ENCODE peak calls at places on chromosome 6, in ten cellular contexts. One of them, this sample, is unnamed.

GRCh38 chr6:165707067-165707853 is 44.2 kb upstream of the PDE10A start:
- DNase-seq in left lung: no peak
- DNase-seq in spleen: no peak
- DNase-seq in retinal pigment epithelial cell: no peak
- DNase-seq in CD4-positive, alpha-beta T cell: no peak
- DNase-seq in heart left ventricle: no peak
- DNase-seq in colonic mucosa: no peak
- DNase-seq in nephron progenitor cell: no peak
- DNase-seq in MM.1S: no peak
- DNase-seq in endothelial cell: no peak
- DNase-seq in this sample: no peak

GRCh38 chr6:145811741-145812140 is 2.9 kb downstream of the FBXO30 start:
- DNase-seq in left lung: no peak
- DNase-seq in spleen: no peak
- DNase-seq in retinal pigment epithelial cell: no peak
- DNase-seq in CD4-positive, alpha-beta T cell: no peak
- DNase-seq in heart left ventricle: no peak
- DNase-seq in colonic mucosa: no peak
- DNase-seq in nephron progenitor cell: no peak
- DNase-seq in MM.1S: no peak
- DNase-seq in endothelial cell: no peak
- DNase-seq in this sample: no peak

GRCh38 chr6:42644211-42644610 is 78.2 kb downstream of the PRPH2 start:
- DNase-seq in left lung: no peak
- DNase-seq in spleen: no peak
- DNase-seq in retinal pigment epithelial cell: no peak
- DNase-seq in CD4-positive, alpha-beta T cell: no peak
- DNase-seq in heart left ventricle: no peak
- DNase-seq in colonic mucosa: no peak
- DNase-seq in nephron progenitor cell: no peak
- DNase-seq in MM.1S: no peak
- DNase-seq in endothelial cell: no peak
- DNase-seq in this sample: no peak

GRCh38 chr6:105135907-105136432 is 43.8 kb downstream of the POPDC3 start:
- DNase-seq in left lung: no peak
- DNase-seq in spleen: no peak
- DNase-seq in retinal pigment epithelial cell: no peak
- DNase-seq in CD4-positive, alpha-beta T cell: no peak
- DNase-seq in heart left ventricle: no peak
- DNase-seq in colonic mucosa: no peak
- DNase-seq in nephron progenitor cell: no peak
- DNase-seq in MM.1S: no peak
- DNase-seq in endothelial cell: no peak
- DNase-seq in this sample: peak; percentile 35

GRCh38 chr6:84853901-84854300 is 89.5 kb upstream of the TBX18 start:
- DNase-seq in left lung: no peak
- DNase-seq in spleen: no peak
- DNase-seq in retinal pigment epithelial cell: no peak
- DNase-seq in CD4-positive, alpha-beta T cell: no peak
- DNase-seq in heart left ventricle: no peak
- DNase-seq in colonic mucosa: no peak
- DNase-seq in nephron progenitor cell: no peak
- DNase-seq in MM.1S: no peak
- DNase-seq in endothelial cell: no peak
- DNase-seq in this sample: no peak

GRCh38 chr6:11950109-11950508 is 62.0 kb upstream of the HIVEP1 start:
- DNase-seq in left lung: no peak
- DNase-seq in spleen: no peak
- DNase-seq in retinal pigment epithelial cell: peak; percentile 91
- DNase-seq in CD4-positive, alpha-beta T cell: no peak
- DNase-seq in heart left ventricle: no peak
- DNase-seq in colonic mucosa: no peak
- DNase-seq in nephron progenitor cell: no peak
- DNase-seq in MM.1S: no peak
- DNase-seq in endothelial cell: no peak
- DNase-seq in this sample: no peak

GRCh38 chr6:87237804-87238203 is 82.4 kb downstream of the ZNF292 start:
- DNase-seq in left lung: no peak
- DNase-seq in spleen: no peak
- DNase-seq in retinal pigment epithelial cell: no peak
- DNase-seq in CD4-positive, alpha-beta T cell: no peak
- DNase-seq in heart left ventricle: no peak
- DNase-seq in colonic mucosa: no peak
- DNase-seq in nephron progenitor cell: no peak
- DNase-seq in MM.1S: no peak
- DNase-seq in endothelial cell: no peak
- DNase-seq in this sample: peak; percentile 40

GRCh38 chr6:155247618-155248017 is 16.2 kb upstream of the CLDN20 start:
- DNase-seq in left lung: peak; percentile 45
- DNase-seq in spleen: no peak
- DNase-seq in retinal pigment epithelial cell: peak; percentile 54
- DNase-seq in CD4-positive, alpha-beta T cell: no peak
- DNase-seq in heart left ventricle: no peak
- DNase-seq in colonic mucosa: no peak
- DNase-seq in nephron progenitor cell: no peak
- DNase-seq in MM.1S: no peak
- DNase-seq in endothelial cell: no peak
- DNase-seq in this sample: no peak

GRCh38 chr6:169897601-169898358 is 146.4 kb downstream of the ERMARD start:
- DNase-seq in left lung: no peak
- DNase-seq in spleen: peak; percentile 63
- DNase-seq in retinal pigment epithelial cell: no peak
- DNase-seq in CD4-positive, alpha-beta T cell: no peak
- DNase-seq in heart left ventricle: no peak
- DNase-seq in colonic mucosa: peak; percentile 1
- DNase-seq in nephron progenitor cell: no peak
- DNase-seq in MM.1S: no peak
- DNase-seq in endothelial cell: no peak
- DNase-seq in this sample: no peak

GRCh38 chr6:699319-699718 is 6.4 kb upstream of the EXOC2 start:
- DNase-seq in left lung: no peak
- DNase-seq in spleen: no peak
- DNase-seq in retinal pigment epithelial cell: no peak
- DNase-seq in CD4-positive, alpha-beta T cell: no peak
- DNase-seq in heart left ventricle: no peak
- DNase-seq in colonic mucosa: no peak
- DNase-seq in nephron progenitor cell: no peak
- DNase-seq in MM.1S: no peak
- DNase-seq in endothelial cell: no peak
- DNase-seq in this sample: no peak

GRCh38 chr6:131819507-131820228 is 11.8 kb downstream of the ENPP1 start:
- DNase-seq in left lung: no peak
- DNase-seq in spleen: no peak
- DNase-seq in retinal pigment epithelial cell: no peak
- DNase-seq in CD4-positive, alpha-beta T cell: no peak
- DNase-seq in heart left ventricle: peak; percentile 25
- DNase-seq in colonic mucosa: no peak
- DNase-seq in nephron progenitor cell: no peak
- DNase-seq in MM.1S: no peak
- DNase-seq in endothelial cell: no peak
- DNase-seq in this sample: no peak

GRCh38 chr6:31058128-31058894 is 48.0 kb downstream of the MUC22 start:
- DNase-seq in left lung: no peak
- DNase-seq in spleen: no peak
- DNase-seq in retinal pigment epithelial cell: peak; percentile 92
- DNase-seq in CD4-positive, alpha-beta T cell: no peak
- DNase-seq in heart left ventricle: no peak
- DNase-seq in colonic mucosa: no peak
- DNase-seq in nephron progenitor cell: no peak
- DNase-seq in MM.1S: no peak
- DNase-seq in endothelial cell: no peak
- DNase-seq in this sample: no peak

GRCh38 chr6:28664870-28665396 is 139.3 kb downstream of the GPX5 start:
- DNase-seq in left lung: no peak
- DNase-seq in spleen: no peak
- DNase-seq in retinal pigment epithelial cell: no peak
- DNase-seq in CD4-positive, alpha-beta T cell: no peak
- DNase-seq in heart left ventricle: no peak
- DNase-seq in colonic mucosa: no peak
- DNase-seq in nephron progenitor cell: no peak
- DNase-seq in MM.1S: no peak
- DNase-seq in endothelial cell: no peak
- DNase-seq in this sample: no peak

GRCh38 chr6:46850781-46851180 is 57.6 kb downstream of the MEP1A start:
- DNase-seq in left lung: no peak
- DNase-seq in spleen: no peak
- DNase-seq in retinal pigment epithelial cell: no peak
- DNase-seq in CD4-positive, alpha-beta T cell: no peak
- DNase-seq in heart left ventricle: no peak
- DNase-seq in colonic mucosa: no peak
- DNase-seq in nephron progenitor cell: no peak
- DNase-seq in MM.1S: no peak
- DNase-seq in endothelial cell: no peak
- DNase-seq in this sample: no peak

GRCh38 chr6:26280409-26280808 is 84.6 kb upstream of the BTN3A2 start:
- DNase-seq in left lung: no peak
- DNase-seq in spleen: no peak
- DNase-seq in retinal pigment epithelial cell: no peak
- DNase-seq in CD4-positive, alpha-beta T cell: no peak
- DNase-seq in heart left ventricle: no peak
- DNase-seq in colonic mucosa: no peak
- DNase-seq in nephron progenitor cell: no peak
- DNase-seq in MM.1S: no peak
- DNase-seq in endothelial cell: no peak
- DNase-seq in this sample: no peak

GRCh38 chr6:42306439-42307140 is 88.9 kb upstream of the MRPS10 start:
- DNase-seq in left lung: no peak
- DNase-seq in spleen: no peak
- DNase-seq in retinal pigment epithelial cell: no peak
- DNase-seq in CD4-positive, alpha-beta T cell: no peak
- DNase-seq in heart left ventricle: no peak
- DNase-seq in colonic mucosa: no peak
- DNase-seq in nephron progenitor cell: no peak
- DNase-seq in MM.1S: no peak
- DNase-seq in endothelial cell: no peak
- DNase-seq in this sample: no peak

GRCh38 chr6:99013661-99014458 is 66.1 kb upstream of the FBXL4 start:
- DNase-seq in left lung: no peak
- DNase-seq in spleen: no peak
- DNase-seq in retinal pigment epithelial cell: no peak
- DNase-seq in CD4-positive, alpha-beta T cell: no peak
- DNase-seq in heart left ventricle: no peak
- DNase-seq in colonic mucosa: no peak
- DNase-seq in nephron progenitor cell: no peak
- DNase-seq in MM.1S: no peak
- DNase-seq in endothelial cell: no peak
- DNase-seq in this sample: no peak

GRCh38 chr6:3229566-3230274 is 2.3 kb upstream of the TUBB2B start:
- DNase-seq in left lung: no peak
- DNase-seq in spleen: no peak
- DNase-seq in retinal pigment epithelial cell: no peak
- DNase-seq in CD4-positive, alpha-beta T cell: no peak
- DNase-seq in heart left ventricle: no peak
- DNase-seq in colonic mucosa: no peak
- DNase-seq in nephron progenitor cell: peak; percentile 67
- DNase-seq in MM.1S: peak; percentile 15
- DNase-seq in endothelial cell: peak; percentile 33
- DNase-seq in this sample: peak; percentile 53
- TF ChIP-seq CTCF in left lung: no peak
- TF ChIP-seq CTCF in spleen: no peak
- TF ChIP-seq CTCF in retinal pigment epithelial cell: peak; percentile 6
- TF ChIP-seq CTCF in CD4-positive, alpha-beta T cell: no peak
- TF ChIP-seq CTCF in heart left ventricle: no peak
- TF ChIP-seq CTCF in colonic mucosa: no peak
- TF ChIP-seq CTCF in nephron progenitor cell: no peak
- TF ChIP-seq CTCF in MM.1S: peak; percentile 20
- TF ChIP-seq CTCF in endothelial cell: no peak
- TF ChIP-seq CTCF in this sample: no peak

GRCh38 chr6:39901116-39901655 is 33.1 kb downstream of the MOCS1 start:
- DNase-seq in left lung: no peak
- DNase-seq in spleen: peak; percentile 71
- DNase-seq in retinal pigment epithelial cell: no peak
- DNase-seq in CD4-positive, alpha-beta T cell: no peak
- DNase-seq in heart left ventricle: no peak
- DNase-seq in colonic mucosa: no peak
- DNase-seq in nephron progenitor cell: no peak
- DNase-seq in MM.1S: no peak
- DNase-seq in endothelial cell: no peak
- DNase-seq in this sample: no peak

GRCh38 chr6:39902136-39902535 is 32.1 kb downstream of the MOCS1 start:
- DNase-seq in left lung: no peak
- DNase-seq in spleen: peak; percentile 40
- DNase-seq in retinal pigment epithelial cell: no peak
- DNase-seq in CD4-positive, alpha-beta T cell: no peak
- DNase-seq in heart left ventricle: no peak
- DNase-seq in colonic mucosa: no peak
- DNase-seq in nephron progenitor cell: no peak
- DNase-seq in MM.1S: no peak
- DNase-seq in endothelial cell: no peak
- DNase-seq in this sample: no peak

GRCh38 chr6:39901670-39902069 is 32.6 kb downstream of the MOCS1 start:
- DNase-seq in left lung: no peak
- DNase-seq in spleen: peak; percentile 63
- DNase-seq in retinal pigment epithelial cell: no peak
- DNase-seq in CD4-positive, alpha-beta T cell: no peak
- DNase-seq in heart left ventricle: no peak
- DNase-seq in colonic mucosa: no peak
- DNase-seq in nephron progenitor cell: no peak
- DNase-seq in MM.1S: no peak
- DNase-seq in endothelial cell: no peak
- DNase-seq in this sample: no peak

GRCh38 chr6:39903656-39904055 is 30.6 kb downstream of the MOCS1 start:
- DNase-seq in left lung: no peak
- DNase-seq in spleen: peak; percentile 33
- DNase-seq in retinal pigment epithelial cell: no peak
- DNase-seq in CD4-positive, alpha-beta T cell: no peak
- DNase-seq in heart left ventricle: no peak
- DNase-seq in colonic mucosa: no peak
- DNase-seq in nephron progenitor cell: no peak
- DNase-seq in MM.1S: no peak
- DNase-seq in endothelial cell: no peak
- DNase-seq in this sample: no peak

GRCh38 chr6:39902786-39903465 is 31.3 kb downstream of the MOCS1 start:
- DNase-seq in left lung: no peak
- DNase-seq in spleen: peak; percentile 47
- DNase-seq in retinal pigment epithelial cell: no peak
- DNase-seq in CD4-positive, alpha-beta T cell: no peak
- DNase-seq in heart left ventricle: no peak
- DNase-seq in colonic mucosa: no peak
- DNase-seq in nephron progenitor cell: no peak
- DNase-seq in MM.1S: no peak
- DNase-seq in endothelial cell: no peak
- DNase-seq in this sample: no peak
- TF ChIP-seq CTCF in left lung: no peak
- TF ChIP-seq CTCF in spleen: no peak
- TF ChIP-seq CTCF in retinal pigment epithelial cell: no peak
- TF ChIP-seq CTCF in CD4-positive, alpha-beta T cell: no peak
- TF ChIP-seq CTCF in heart left ventricle: no peak
- TF ChIP-seq CTCF in colonic mucosa: no peak
- TF ChIP-seq CTCF in nephron progenitor cell: no peak
- TF ChIP-seq CTCF in MM.1S: no peak
- TF ChIP-seq CTCF in endothelial cell: no peak
- TF ChIP-seq CTCF in this sample: no peak

GRCh38 chr6:80543598-80544181 is 437.2 kb downstream of the BCKDHB start:
- DNase-seq in left lung: no peak
- DNase-seq in spleen: no peak
- DNase-seq in retinal pigment epithelial cell: no peak
- DNase-seq in CD4-positive, alpha-beta T cell: no peak
- DNase-seq in heart left ventricle: no peak
- DNase-seq in colonic mucosa: no peak
- DNase-seq in nephron progenitor cell: no peak
- DNase-seq in MM.1S: no peak
- DNase-seq in endothelial cell: no peak
- DNase-seq in this sample: no peak
- TF ChIP-seq CTCF in left lung: no peak
- TF ChIP-seq CTCF in spleen: no peak
- TF ChIP-seq CTCF in retinal pigment epithelial cell: peak; percentile 7
- TF ChIP-seq CTCF in CD4-positive, alpha-beta T cell: no peak
- TF ChIP-seq CTCF in heart left ventricle: no peak
- TF ChIP-seq CTCF in colonic mucosa: no peak
- TF ChIP-seq CTCF in nephron progenitor cell: no peak
- TF ChIP-seq CTCF in MM.1S: no peak
- TF ChIP-seq CTCF in endothelial cell: no peak
- TF ChIP-seq CTCF in this sample: no peak

GRCh38 chr6:136524936-136525413 is 25.2 kb downstream of the MAP7 start:
- DNase-seq in left lung: no peak
- DNase-seq in spleen: no peak
- DNase-seq in retinal pigment epithelial cell: no peak
- DNase-seq in CD4-positive, alpha-beta T cell: no peak
- DNase-seq in heart left ventricle: no peak
- DNase-seq in colonic mucosa: no peak
- DNase-seq in nephron progenitor cell: no peak
- DNase-seq in MM.1S: no peak
- DNase-seq in endothelial cell: no peak
- DNase-seq in this sample: no peak
- TF ChIP-seq CTCF in left lung: no peak
- TF ChIP-seq CTCF in spleen: no peak
- TF ChIP-seq CTCF in retinal pigment epithelial cell: no peak
- TF ChIP-seq CTCF in CD4-positive, alpha-beta T cell: no peak
- TF ChIP-seq CTCF in heart left ventricle: no peak
- TF ChIP-seq CTCF in colonic mucosa: no peak
- TF ChIP-seq CTCF in nephron progenitor cell: no peak
- TF ChIP-seq CTCF in MM.1S: no peak
- TF ChIP-seq CTCF in endothelial cell: no peak
- TF ChIP-seq CTCF in this sample: no peak